ENCODE peak calls at places on chromosomes 13 and 19, in six cellular contexts. One of them, this sample, is unnamed.

GRCh38 chr13:28753208-28753892 is 34.6 kb upstream of the SLC46A3 start:
- DNase-seq in H9: peak
- DNase-seq in neural crest cell: no peak
- DNase-seq in T follicular helper cell: no peak
- DNase-seq in stimulated activated naive CD8-positive, alpha-beta T cell treated with anti-CD3 and anti-CD28 coated beads, Interleukin-15, Interleukin-2, amounts not matched to agents 100 U/mL and 50 U/mL, for 24 hours: no peak
- DNase-seq in substantia nigra: no peak
- DNase-seq in this sample: peak

GRCh38 chr19:17402982-17403855 is 2.2 kb downstream of the BST2 start:
- DNase-seq in neural crest cell: peak
- DNase-seq in stimulated activated naive CD8-positive, alpha-beta T cell treated with anti-CD3 and anti-CD28 coated beads, Interleukin-15, Interleukin-2, amounts not matched to agents 100 U/mL and 50 U/mL, for 24 hours: peak
- DNase-seq in substantia nigra: no peak
- DNase-seq in H9: peak
- DNase-seq in T follicular helper cell: peak
- DNase-seq in this sample: peak

GRCh38 chr13:36839281-36839680 is 20.3 kb downstream of the RFXAP start:
- DNase-seq in neural crest cell: no peak
- DNase-seq in H9: no peak
- DNase-seq in substantia nigra: no peak
- DNase-seq in T follicular helper cell: no peak
- DNase-seq in stimulated activated naive CD8-positive, alpha-beta T cell treated with anti-CD3 and anti-CD28 coated beads, Interleukin-15, Interleukin-2, amounts not matched to agents 100 U/mL and 50 U/mL, for 24 hours: no peak
- DNase-seq in this sample: peak

GRCh38 chr19:34480971-34481821 is at the start of gene WTIP:
- DNase-seq in neural crest cell: peak
- DNase-seq in stimulated activated naive CD8-positive, alpha-beta T cell treated with anti-CD3 and anti-CD28 coated beads, Interleukin-15, Interleukin-2, amounts not matched to agents 100 U/mL and 50 U/mL, for 24 hours: no peak
- DNase-seq in T follicular helper cell: no peak
- DNase-seq in H9: peak
- DNase-seq in substantia nigra: no peak
- DNase-seq in this sample: peak

GRCh38 chr13:113976711-113977684 is 3.1 kb upstream of the C13orf46 start:
- DNase-seq in substantia nigra: no peak
- DNase-seq in neural crest cell: no peak
- DNase-seq in T follicular helper cell: no peak
- DNase-seq in H9: no peak
- DNase-seq in stimulated activated naive CD8-positive, alpha-beta T cell treated with anti-CD3 and anti-CD28 coated beads, Interleukin-15, Interleukin-2, amounts not matched to agents 100 U/mL and 50 U/mL, for 24 hours: no peak
- DNase-seq in this sample: no peak

GRCh38 chr13:59607172-59607571 is 556.6 kb downstream of the DIAPH3 start:
- DNase-seq in T follicular helper cell: no peak
- DNase-seq in neural crest cell: no peak
- DNase-seq in substantia nigra: no peak
- DNase-seq in stimulated activated naive CD8-positive, alpha-beta T cell treated with anti-CD3 and anti-CD28 coated beads, Interleukin-15, Interleukin-2, amounts not matched to agents 100 U/mL and 50 U/mL, for 24 hours: no peak
- DNase-seq in H9: no peak
- DNase-seq in this sample: no peak

GRCh38 chr19:45016388-45017314 is 15.4 kb downstream of the RELB start:
- DNase-seq in H9: peak
- DNase-seq in stimulated activated naive CD8-positive, alpha-beta T cell treated with anti-CD3 and anti-CD28 coated beads, Interleukin-15, Interleukin-2, amounts not matched to agents 100 U/mL and 50 U/mL, for 24 hours: peak
- DNase-seq in neural crest cell: peak
- DNase-seq in T follicular helper cell: peak
- DNase-seq in substantia nigra: peak
- DNase-seq in this sample: peak

GRCh38 chr13:103066991-103067390 is 774 bp upstream of the SLC10A2 start:
- DNase-seq in neural crest cell: no peak
- DNase-seq in substantia nigra: no peak
- DNase-seq in H9: no peak
- DNase-seq in T follicular helper cell: no peak
- DNase-seq in stimulated activated naive CD8-positive, alpha-beta T cell treated with anti-CD3 and anti-CD28 coated beads, Interleukin-15, Interleukin-2, amounts not matched to agents 100 U/mL and 50 U/mL, for 24 hours: no peak
- DNase-seq in this sample: no peak

GRCh38 chr19:16588089-16588823 is 16.0 kb upstream of the SLC35E1 start:
- DNase-seq in substantia nigra: no peak
- DNase-seq in T follicular helper cell: peak
- DNase-seq in neural crest cell: no peak
- DNase-seq in H9: peak
- DNase-seq in stimulated activated naive CD8-positive, alpha-beta T cell treated with anti-CD3 and anti-CD28 coated beads, Interleukin-15, Interleukin-2, amounts not matched to agents 100 U/mL and 50 U/mL, for 24 hours: peak
- DNase-seq in this sample: peak

GRCh38 chr13:30872195-30872594 is 33.9 kb upstream of the MEDAG start:
- DNase-seq in stimulated activated naive CD8-positive, alpha-beta T cell treated with anti-CD3 and anti-CD28 coated beads, Interleukin-15, Interleukin-2, amounts not matched to agents 100 U/mL and 50 U/mL, for 24 hours: no peak
- DNase-seq in substantia nigra: no peak
- DNase-seq in T follicular helper cell: no peak
- DNase-seq in H9: no peak
- DNase-seq in neural crest cell: no peak
- DNase-seq in this sample: no peak

GRCh38 chr13:99694251-99694650 is 193.0 kb downstream of the TM9SF2 start:
- DNase-seq in T follicular helper cell: no peak
- DNase-seq in neural crest cell: no peak
- DNase-seq in H9: no peak
- DNase-seq in substantia nigra: no peak
- DNase-seq in stimulated activated naive CD8-positive, alpha-beta T cell treated with anti-CD3 and anti-CD28 coated beads, Interleukin-15, Interleukin-2, amounts not matched to agents 100 U/mL and 50 U/mL, for 24 hours: no peak
- DNase-seq in this sample: no peak

GRCh38 chr13:36445278-36445677 is 13.0 kb downstream of the CCNA1 start:
- DNase-seq in neural crest cell: no peak
- DNase-seq in substantia nigra: no peak
- DNase-seq in T follicular helper cell: no peak
- DNase-seq in stimulated activated naive CD8-positive, alpha-beta T cell treated with anti-CD3 and anti-CD28 coated beads, Interleukin-15, Interleukin-2, amounts not matched to agents 100 U/mL and 50 U/mL, for 24 hours: no peak
- DNase-seq in H9: no peak
- DNase-seq in this sample: no peak

GRCh38 chr13:76632388-76633044 is 253.7 kb downstream of the KCTD12 start:
- DNase-seq in neural crest cell: no peak
- DNase-seq in stimulated activated naive CD8-positive, alpha-beta T cell treated with anti-CD3 and anti-CD28 coated beads, Interleukin-15, Interleukin-2, amounts not matched to agents 100 U/mL and 50 U/mL, for 24 hours: no peak
- DNase-seq in H9: peak
- DNase-seq in T follicular helper cell: no peak
- DNase-seq in substantia nigra: no peak
- DNase-seq in this sample: no peak

GRCh38 chr13:30303269-30303668 is 4.1 kb downstream of the KATNAL1 start:
- DNase-seq in neural crest cell: no peak
- DNase-seq in stimulated activated naive CD8-positive, alpha-beta T cell treated with anti-CD3 and anti-CD28 coated beads, Interleukin-15, Interleukin-2, amounts not matched to agents 100 U/mL and 50 U/mL, for 24 hours: no peak
- DNase-seq in H9: no peak
- DNase-seq in T follicular helper cell: no peak
- DNase-seq in substantia nigra: no peak
- DNase-seq in this sample: no peak

GRCh38 chr19:1130801-1131717 is 27.3 kb downstream of the GPX4 start:
- DNase-seq in H9: no peak
- DNase-seq in stimulated activated naive CD8-positive, alpha-beta T cell treated with anti-CD3 and anti-CD28 coated beads, Interleukin-15, Interleukin-2, amounts not matched to agents 100 U/mL and 50 U/mL, for 24 hours: peak
- DNase-seq in substantia nigra: no peak
- DNase-seq in T follicular helper cell: peak
- DNase-seq in neural crest cell: no peak
- DNase-seq in this sample: no peak

GRCh38 chr13:99190147-99190985 is 10.3 kb upstream of the UBAC2 start:
- DNase-seq in neural crest cell: no peak
- DNase-seq in substantia nigra: no peak
- DNase-seq in H9: no peak
- DNase-seq in stimulated activated naive CD8-positive, alpha-beta T cell treated with anti-CD3 and anti-CD28 coated beads, Interleukin-15, Interleukin-2, amounts not matched to agents 100 U/mL and 50 U/mL, for 24 hours: no peak
- DNase-seq in T follicular helper cell: no peak
- DNase-seq in this sample: no peak

GRCh38 chr13:83057119-83057518 is 825.2 kb downstream of the SLITRK1 start:
- DNase-seq in substantia nigra: no peak
- DNase-seq in T follicular helper cell: no peak
- DNase-seq in H9: no peak
- DNase-seq in stimulated activated naive CD8-positive, alpha-beta T cell treated with anti-CD3 and anti-CD28 coated beads, Interleukin-15, Interleukin-2, amounts not matched to agents 100 U/mL and 50 U/mL, for 24 hours: no peak
- DNase-seq in neural crest cell: no peak
- DNase-seq in this sample: peak

GRCh38 chr13:23810842-23811241 is 78.4 kb downstream of the MIPEP start:
- DNase-seq in neural crest cell: no peak
- DNase-seq in H9: no peak
- DNase-seq in stimulated activated naive CD8-positive, alpha-beta T cell treated with anti-CD3 and anti-CD28 coated beads, Interleukin-15, Interleukin-2, amounts not matched to agents 100 U/mL and 50 U/mL, for 24 hours: no peak
- DNase-seq in T follicular helper cell: no peak
- DNase-seq in substantia nigra: no peak
- DNase-seq in this sample: no peak

GRCh38 chr13:41458187-41458938 is 1.0 kb downstream of the RGCC start:
- DNase-seq in T follicular helper cell: no peak
- DNase-seq in substantia nigra: no peak
- DNase-seq in H9: peak
- DNase-seq in stimulated activated naive CD8-positive, alpha-beta T cell treated with anti-CD3 and anti-CD28 coated beads, Interleukin-15, Interleukin-2, amounts not matched to agents 100 U/mL and 50 U/mL, for 24 hours: peak
- DNase-seq in neural crest cell: peak
- DNase-seq in this sample: peak

GRCh38 chr19:35666251-35666913 is at the start of gene UPK1A:
- DNase-seq in neural crest cell: no peak
- DNase-seq in stimulated activated naive CD8-positive, alpha-beta T cell treated with anti-CD3 and anti-CD28 coated beads, Interleukin-15, Interleukin-2, amounts not matched to agents 100 U/mL and 50 U/mL, for 24 hours: no peak
- DNase-seq in H9: no peak
- DNase-seq in substantia nigra: no peak
- DNase-seq in T follicular helper cell: no peak
- DNase-seq in this sample: no peak

GRCh38 chr13:33616130-33616529 is 201.8 kb upstream of the RFC3 start:
- DNase-seq in substantia nigra: no peak
- DNase-seq in T follicular helper cell: no peak
- DNase-seq in H9: no peak
- DNase-seq in stimulated activated naive CD8-positive, alpha-beta T cell treated with anti-CD3 and anti-CD28 coated beads, Interleukin-15, Interleukin-2, amounts not matched to agents 100 U/mL and 50 U/mL, for 24 hours: no peak
- DNase-seq in neural crest cell: no peak
- DNase-seq in this sample: no peak

GRCh38 chr19:56837492-56837891 is 3.0 kb downstream of the PEG3 start:
- DNase-seq in T follicular helper cell: no peak
- DNase-seq in H9: no peak
- DNase-seq in stimulated activated naive CD8-positive, alpha-beta T cell treated with anti-CD3 and anti-CD28 coated beads, Interleukin-15, Interleukin-2, amounts not matched to agents 100 U/mL and 50 U/mL, for 24 hours: no peak
- DNase-seq in neural crest cell: no peak
- DNase-seq in substantia nigra: peak
- DNase-seq in this sample: no peak

GRCh38 chr19:4754248-4754647 is 30.6 kb upstream of the DPP9 start:
- DNase-seq in substantia nigra: no peak
- DNase-seq in T follicular helper cell: no peak
- DNase-seq in neural crest cell: no peak
- DNase-seq in stimulated activated naive CD8-positive, alpha-beta T cell treated with anti-CD3 and anti-CD28 coated beads, Interleukin-15, Interleukin-2, amounts not matched to agents 100 U/mL and 50 U/mL, for 24 hours: no peak
- DNase-seq in H9: no peak
- DNase-seq in this sample: peak

GRCh38 chr19:48102870-48103751 is 7.5 kb downstream of the PLA2G4C start:
- DNase-seq in substantia nigra: no peak
- DNase-seq in T follicular helper cell: no peak
- DNase-seq in stimulated activated naive CD8-positive, alpha-beta T cell treated with anti-CD3 and anti-CD28 coated beads, Interleukin-15, Interleukin-2, amounts not matched to agents 100 U/mL and 50 U/mL, for 24 hours: peak
- DNase-seq in neural crest cell: peak
- DNase-seq in H9: peak
- DNase-seq in this sample: peak

GRCh38 chr19:30722801-30723200 is 350.6 kb downstream of the ZNF536 start:
- DNase-seq in stimulated activated naive CD8-positive, alpha-beta T cell treated with anti-CD3 and anti-CD28 coated beads, Interleukin-15, Interleukin-2, amounts not matched to agents 100 U/mL and 50 U/mL, for 24 hours: no peak
- DNase-seq in neural crest cell: no peak
- DNase-seq in H9: no peak
- DNase-seq in substantia nigra: no peak
- DNase-seq in T follicular helper cell: no peak
- DNase-seq in this sample: no peak

GRCh38 chr19:11699931-11700794 is 38.6 kb downstream of the ZNF823 start:
- DNase-seq in neural crest cell: peak
- DNase-seq in T follicular helper cell: no peak
- DNase-seq in H9: no peak
- DNase-seq in substantia nigra: no peak
- DNase-seq in stimulated activated naive CD8-positive, alpha-beta T cell treated with anti-CD3 and anti-CD28 coated beads, Interleukin-15, Interleukin-2, amounts not matched to agents 100 U/mL and 50 U/mL, for 24 hours: peak
- DNase-seq in this sample: peak

GRCh38 chr13:80630685-80631121 is 289.8 kb upstream of the SPRY2 start:
- DNase-seq in stimulated activated naive CD8-positive, alpha-beta T cell treated with anti-CD3 and anti-CD28 coated beads, Interleukin-15, Interleukin-2, amounts not matched to agents 100 U/mL and 50 U/mL, for 24 hours: no peak
- DNase-seq in neural crest cell: no peak
- DNase-seq in substantia nigra: no peak
- DNase-seq in H9: no peak
- DNase-seq in T follicular helper cell: no peak
- DNase-seq in this sample: peak

GRCh38 chr19:29832801-29833200 is 21.0 kb downstream of the CCNE1 start:
- DNase-seq in stimulated activated naive CD8-positive, alpha-beta T cell treated with anti-CD3 and anti-CD28 coated beads, Interleukin-15, Interleukin-2, amounts not matched to agents 100 U/mL and 50 U/mL, for 24 hours: no peak
- DNase-seq in H9: no peak
- DNase-seq in neural crest cell: no peak
- DNase-seq in T follicular helper cell: no peak
- DNase-seq in substantia nigra: no peak
- DNase-seq in this sample: no peak

GRCh38 chr19:29678484-29679106 is 13.3 kb downstream of the PLEKHF1 start:
- DNase-seq in T follicular helper cell: no peak
- DNase-seq in H9: no peak
- DNase-seq in neural crest cell: no peak
- DNase-seq in substantia nigra: peak
- DNase-seq in stimulated activated naive CD8-positive, alpha-beta T cell treated with anti-CD3 and anti-CD28 coated beads, Interleukin-15, Interleukin-2, amounts not matched to agents 100 U/mL and 50 U/mL, for 24 hours: no peak
- DNase-seq in this sample: no peak

GRCh38 chr19:38082256-38083118 is 141.5 kb downstream of the DPF1 start:
- DNase-seq in neural crest cell: no peak
- DNase-seq in T follicular helper cell: no peak
- DNase-seq in substantia nigra: no peak
- DNase-seq in stimulated activated naive CD8-positive, alpha-beta T cell treated with anti-CD3 and anti-CD28 coated beads, Interleukin-15, Interleukin-2, amounts not matched to agents 100 U/mL and 50 U/mL, for 24 hours: no peak
- DNase-seq in H9: no peak
- DNase-seq in this sample: no peak

GRCh38 chr19:52725528-52725961 is 9.3 kb downstream of the ZNF611 start:
- DNase-seq in H9: no peak
- DNase-seq in substantia nigra: no peak
- DNase-seq in T follicular helper cell: no peak
- DNase-seq in neural crest cell: no peak
- DNase-seq in stimulated activated naive CD8-positive, alpha-beta T cell treated with anti-CD3 and anti-CD28 coated beads, Interleukin-15, Interleukin-2, amounts not matched to agents 100 U/mL and 50 U/mL, for 24 hours: no peak
- DNase-seq in this sample: no peak

GRCh38 chr19:19550454-19550842 is 12.4 kb downstream of the CILP2 start:
- DNase-seq in substantia nigra: no peak
- DNase-seq in neural crest cell: no peak
- DNase-seq in H9: no peak
- DNase-seq in T follicular helper cell: no peak
- DNase-seq in stimulated activated naive CD8-positive, alpha-beta T cell treated with anti-CD3 and anti-CD28 coated beads, Interleukin-15, Interleukin-2, amounts not matched to agents 100 U/mL and 50 U/mL, for 24 hours: no peak
- DNase-seq in this sample: no peak

GRCh38 chr13:106173346-106173745 is 362.1 kb downstream of the EFNB2 start:
- DNase-seq in stimulated activated naive CD8-positive, alpha-beta T cell treated with anti-CD3 and anti-CD28 coated beads, Interleukin-15, Interleukin-2, amounts not matched to agents 100 U/mL and 50 U/mL, for 24 hours: no peak
- DNase-seq in neural crest cell: no peak
- DNase-seq in T follicular helper cell: no peak
- DNase-seq in H9: no peak
- DNase-seq in substantia nigra: no peak
- DNase-seq in this sample: no peak

GRCh38 chr19:44819246-44819832 is 10.4 kb downstream of the BCAM start:
- DNase-seq in T follicular helper cell: no peak
- DNase-seq in neural crest cell: no peak
- DNase-seq in stimulated activated naive CD8-positive, alpha-beta T cell treated with anti-CD3 and anti-CD28 coated beads, Interleukin-15, Interleukin-2, amounts not matched to agents 100 U/mL and 50 U/mL, for 24 hours: no peak
- DNase-seq in substantia nigra: no peak
- DNase-seq in H9: no peak
- DNase-seq in this sample: no peak

GRCh38 chr19:35793381-35794165 is 18.2 kb downstream of the ARHGAP33 start:
- DNase-seq in H9: no peak
- DNase-seq in stimulated activated naive CD8-positive, alpha-beta T cell treated with anti-CD3 and anti-CD28 coated beads, Interleukin-15, Interleukin-2, amounts not matched to agents 100 U/mL and 50 U/mL, for 24 hours: no peak
- DNase-seq in T follicular helper cell: no peak
- DNase-seq in neural crest cell: no peak
- DNase-seq in substantia nigra: no peak
- DNase-seq in this sample: no peak

GRCh38 chr13:58858870-58859371 is 1227.4 kb downstream of the PCDH17 start:
- DNase-seq in substantia nigra: no peak
- DNase-seq in stimulated activated naive CD8-positive, alpha-beta T cell treated with anti-CD3 and anti-CD28 coated beads, Interleukin-15, Interleukin-2, amounts not matched to agents 100 U/mL and 50 U/mL, for 24 hours: no peak
- DNase-seq in T follicular helper cell: no peak
- DNase-seq in neural crest cell: no peak
- DNase-seq in H9: no peak
- DNase-seq in this sample: peak